ENCODE peak calls at places on chromosomes 6 and 20, in nine cellular contexts. One of them, this sample, is unnamed.

GRCh38 chr6:26197736-26198625 is 110.8 kb downstream of the HFE start:
- DNase-seq in GM03348: no peak
- DNase-seq in iPS-NIHi11: no peak
- DNase-seq in hypothalamus: no peak
- DNase-seq in NCI-H1092: peak
- DNase-seq in activated T-helper 2 cell treated with anti-CD3 and anti-CD28 coated beads, Interferon-gamma antibody, Interleukin-2, Interleukin-4, amounts not matched to agents 10 μg/mL and 5 μg/mL and 100 μg/mL, durations not matched to agents 14 hours and 24 hours and 36 hours: peak
- DNase-seq in HT-29: peak
- DNase-seq in ELR: peak
- DNase-seq in occipital lobe: no peak
- DNase-seq in this sample: no peak

GRCh38 chr20:37396520-37397075 is 50.7 kb downstream of the SRC start:
- DNase-seq in HT-29: no peak
- DNase-seq in GM03348: no peak
- DNase-seq in NCI-H1092: peak
- DNase-seq in occipital lobe: no peak
- DNase-seq in ELR: no peak
- DNase-seq in iPS-NIHi11: peak
- DNase-seq in hypothalamus: no peak
- DNase-seq in activated T-helper 2 cell treated with anti-CD3 and anti-CD28 coated beads, Interferon-gamma antibody, Interleukin-2, Interleukin-4, amounts not matched to agents 10 μg/mL and 5 μg/mL and 100 μg/mL, durations not matched to agents 14 hours and 24 hours and 36 hours: no peak
- DNase-seq in this sample: peak

GRCh38 chr6:71107935-71108420 is 151.1 kb upstream of the B3GAT2 start:
- DNase-seq in ELR: peak
- DNase-seq in hypothalamus: no peak
- DNase-seq in iPS-NIHi11: no peak
- DNase-seq in HT-29: no peak
- DNase-seq in NCI-H1092: no peak
- DNase-seq in GM03348: peak
- DNase-seq in occipital lobe: no peak
- DNase-seq in activated T-helper 2 cell treated with anti-CD3 and anti-CD28 coated beads, Interferon-gamma antibody, Interleukin-2, Interleukin-4, amounts not matched to agents 10 μg/mL and 5 μg/mL and 100 μg/mL, durations not matched to agents 14 hours and 24 hours and 36 hours: no peak
- DNase-seq in this sample: peak

GRCh38 chr6:12649325-12649724 is 67.2 kb upstream of the PHACTR1 start:
- DNase-seq in GM03348: no peak
- DNase-seq in hypothalamus: no peak
- DNase-seq in iPS-NIHi11: no peak
- DNase-seq in NCI-H1092: no peak
- DNase-seq in occipital lobe: no peak
- DNase-seq in activated T-helper 2 cell treated with anti-CD3 and anti-CD28 coated beads, Interferon-gamma antibody, Interleukin-2, Interleukin-4, amounts not matched to agents 10 μg/mL and 5 μg/mL and 100 μg/mL, durations not matched to agents 14 hours and 24 hours and 36 hours: no peak
- DNase-seq in HT-29: no peak
- DNase-seq in ELR: no peak
- DNase-seq in this sample: no peak

GRCh38 chr6:3795836-3796395 is 44.4 kb upstream of the PXDC1 start:
- DNase-seq in activated T-helper 2 cell treated with anti-CD3 and anti-CD28 coated beads, Interferon-gamma antibody, Interleukin-2, Interleukin-4, amounts not matched to agents 10 μg/mL and 5 μg/mL and 100 μg/mL, durations not matched to agents 14 hours and 24 hours and 36 hours: no peak
- DNase-seq in occipital lobe: peak
- DNase-seq in ELR: no peak
- DNase-seq in GM03348: no peak
- DNase-seq in HT-29: no peak
- DNase-seq in iPS-NIHi11: no peak
- DNase-seq in hypothalamus: no peak
- DNase-seq in NCI-H1092: no peak
- DNase-seq in this sample: no peak

GRCh38 chr6:13163161-13163944 is 165.0 kb downstream of the TBC1D7 start:
- DNase-seq in GM03348: no peak
- DNase-seq in HT-29: no peak
- DNase-seq in occipital lobe: no peak
- DNase-seq in hypothalamus: no peak
- DNase-seq in iPS-NIHi11: no peak
- DNase-seq in activated T-helper 2 cell treated with anti-CD3 and anti-CD28 coated beads, Interferon-gamma antibody, Interleukin-2, Interleukin-4, amounts not matched to agents 10 μg/mL and 5 μg/mL and 100 μg/mL, durations not matched to agents 14 hours and 24 hours and 36 hours: no peak
- DNase-seq in ELR: no peak
- DNase-seq in NCI-H1092: no peak
- DNase-seq in this sample: no peak

GRCh38 chr6:130252527-130253237 is 29.9 kb upstream of the SAMD3 start:
- DNase-seq in hypothalamus: no peak
- DNase-seq in GM03348: no peak
- DNase-seq in ELR: no peak
- DNase-seq in HT-29: no peak
- DNase-seq in iPS-NIHi11: no peak
- DNase-seq in NCI-H1092: no peak
- DNase-seq in activated T-helper 2 cell treated with anti-CD3 and anti-CD28 coated beads, Interferon-gamma antibody, Interleukin-2, Interleukin-4, amounts not matched to agents 10 μg/mL and 5 μg/mL and 100 μg/mL, durations not matched to agents 14 hours and 24 hours and 36 hours: no peak
- DNase-seq in occipital lobe: no peak
- DNase-seq in this sample: no peak

GRCh38 chr6:129598244-129599187 is 111.5 kb downstream of the ARHGAP18 start:
- DNase-seq in HT-29: peak
- DNase-seq in hypothalamus: no peak
- DNase-seq in ELR: peak
- DNase-seq in occipital lobe: no peak
- DNase-seq in activated T-helper 2 cell treated with anti-CD3 and anti-CD28 coated beads, Interferon-gamma antibody, Interleukin-2, Interleukin-4, amounts not matched to agents 10 μg/mL and 5 μg/mL and 100 μg/mL, durations not matched to agents 14 hours and 24 hours and 36 hours: no peak
- DNase-seq in NCI-H1092: peak
- DNase-seq in iPS-NIHi11: peak
- DNase-seq in GM03348: peak
- DNase-seq in this sample: peak

GRCh38 chr6:100426241-100426640 is 38.5 kb downstream of the SIM1 start:
- DNase-seq in occipital lobe: no peak
- DNase-seq in iPS-NIHi11: no peak
- DNase-seq in NCI-H1092: no peak
- DNase-seq in activated T-helper 2 cell treated with anti-CD3 and anti-CD28 coated beads, Interferon-gamma antibody, Interleukin-2, Interleukin-4, amounts not matched to agents 10 μg/mL and 5 μg/mL and 100 μg/mL, durations not matched to agents 14 hours and 24 hours and 36 hours: no peak
- DNase-seq in GM03348: no peak
- DNase-seq in HT-29: no peak
- DNase-seq in ELR: no peak
- DNase-seq in hypothalamus: no peak
- DNase-seq in this sample: no peak

GRCh38 chr6:128471907-128472306 is 48.5 kb downstream of the PTPRK start:
- DNase-seq in iPS-NIHi11: no peak
- DNase-seq in ELR: no peak
- DNase-seq in hypothalamus: no peak
- DNase-seq in GM03348: no peak
- DNase-seq in activated T-helper 2 cell treated with anti-CD3 and anti-CD28 coated beads, Interferon-gamma antibody, Interleukin-2, Interleukin-4, amounts not matched to agents 10 μg/mL and 5 μg/mL and 100 μg/mL, durations not matched to agents 14 hours and 24 hours and 36 hours: no peak
- DNase-seq in NCI-H1092: no peak
- DNase-seq in HT-29: no peak
- DNase-seq in occipital lobe: no peak
- DNase-seq in this sample: no peak

GRCh38 chr20:20755227-20755626 is 42.8 kb upstream of the RALGAPA2 start:
- DNase-seq in hypothalamus: no peak
- DNase-seq in GM03348: no peak
- DNase-seq in ELR: no peak
- DNase-seq in HT-29: no peak
- DNase-seq in activated T-helper 2 cell treated with anti-CD3 and anti-CD28 coated beads, Interferon-gamma antibody, Interleukin-2, Interleukin-4, amounts not matched to agents 10 μg/mL and 5 μg/mL and 100 μg/mL, durations not matched to agents 14 hours and 24 hours and 36 hours: no peak
- DNase-seq in NCI-H1092: no peak
- DNase-seq in iPS-NIHi11: no peak
- DNase-seq in occipital lobe: no peak
- DNase-seq in this sample: no peak

GRCh38 chr6:14734052-14734415 is 511.8 kb upstream of the JARID2 start:
- DNase-seq in ELR: no peak
- DNase-seq in iPS-NIHi11: no peak
- DNase-seq in NCI-H1092: no peak
- DNase-seq in hypothalamus: no peak
- DNase-seq in GM03348: no peak
- DNase-seq in HT-29: no peak
- DNase-seq in occipital lobe: no peak
- DNase-seq in activated T-helper 2 cell treated with anti-CD3 and anti-CD28 coated beads, Interferon-gamma antibody, Interleukin-2, Interleukin-4, amounts not matched to agents 10 μg/mL and 5 μg/mL and 100 μg/mL, durations not matched to agents 14 hours and 24 hours and 36 hours: no peak
- DNase-seq in this sample: no peak

GRCh38 chr20:40980828-40981310 is 47.8 kb upstream of the TOP1 start:
- DNase-seq in occipital lobe: no peak
- DNase-seq in hypothalamus: no peak
- DNase-seq in ELR: no peak
- DNase-seq in HT-29: no peak
- DNase-seq in GM03348: no peak
- DNase-seq in iPS-NIHi11: no peak
- DNase-seq in NCI-H1092: no peak
- DNase-seq in activated T-helper 2 cell treated with anti-CD3 and anti-CD28 coated beads, Interferon-gamma antibody, Interleukin-2, Interleukin-4, amounts not matched to agents 10 μg/mL and 5 μg/mL and 100 μg/mL, durations not matched to agents 14 hours and 24 hours and 36 hours: no peak
- DNase-seq in this sample: no peak

GRCh38 chr20:39862613-39863012 is 826.4 kb downstream of the MAFB start:
- DNase-seq in NCI-H1092: no peak
- DNase-seq in hypothalamus: no peak
- DNase-seq in iPS-NIHi11: no peak
- DNase-seq in occipital lobe: no peak
- DNase-seq in ELR: no peak
- DNase-seq in activated T-helper 2 cell treated with anti-CD3 and anti-CD28 coated beads, Interferon-gamma antibody, Interleukin-2, Interleukin-4, amounts not matched to agents 10 μg/mL and 5 μg/mL and 100 μg/mL, durations not matched to agents 14 hours and 24 hours and 36 hours: no peak
- DNase-seq in GM03348: no peak
- DNase-seq in HT-29: no peak
- DNase-seq in this sample: no peak

GRCh38 chr20:2708073-2708415 is 15.5 kb downstream of the EBF4 start:
- DNase-seq in HT-29: no peak
- DNase-seq in iPS-NIHi11: no peak
- DNase-seq in activated T-helper 2 cell treated with anti-CD3 and anti-CD28 coated beads, Interferon-gamma antibody, Interleukin-2, Interleukin-4, amounts not matched to agents 10 μg/mL and 5 μg/mL and 100 μg/mL, durations not matched to agents 14 hours and 24 hours and 36 hours: no peak
- DNase-seq in ELR: no peak
- DNase-seq in GM03348: no peak
- DNase-seq in NCI-H1092: peak
- DNase-seq in occipital lobe: no peak
- DNase-seq in hypothalamus: no peak
- DNase-seq in this sample: no peak

GRCh38 chr6:130372786-130373185 is 7.0 kb downstream of the TMEM200A start:
- DNase-seq in activated T-helper 2 cell treated with anti-CD3 and anti-CD28 coated beads, Interferon-gamma antibody, Interleukin-2, Interleukin-4, amounts not matched to agents 10 μg/mL and 5 μg/mL and 100 μg/mL, durations not matched to agents 14 hours and 24 hours and 36 hours: no peak
- DNase-seq in ELR: no peak
- DNase-seq in occipital lobe: no peak
- DNase-seq in NCI-H1092: no peak
- DNase-seq in GM03348: no peak
- DNase-seq in hypothalamus: no peak
- DNase-seq in HT-29: no peak
- DNase-seq in iPS-NIHi11: no peak
- DNase-seq in this sample: no peak

GRCh38 chr6:153001767-153002612 is 519 bp downstream of the MTRF1L start:
- DNase-seq in NCI-H1092: no peak
- DNase-seq in HT-29: peak
- DNase-seq in iPS-NIHi11: peak
- DNase-seq in ELR: peak
- DNase-seq in hypothalamus: no peak
- DNase-seq in GM03348: peak
- DNase-seq in activated T-helper 2 cell treated with anti-CD3 and anti-CD28 coated beads, Interferon-gamma antibody, Interleukin-2, Interleukin-4, amounts not matched to agents 10 μg/mL and 5 μg/mL and 100 μg/mL, durations not matched to agents 14 hours and 24 hours and 36 hours: no peak
- DNase-seq in occipital lobe: no peak
- DNase-seq in this sample: no peak

GRCh38 chr6:105459884-105460283 is 57.0 kb upstream of the PREP start:
- DNase-seq in hypothalamus: no peak
- DNase-seq in NCI-H1092: no peak
- DNase-seq in occipital lobe: no peak
- DNase-seq in ELR: peak
- DNase-seq in activated T-helper 2 cell treated with anti-CD3 and anti-CD28 coated beads, Interferon-gamma antibody, Interleukin-2, Interleukin-4, amounts not matched to agents 10 μg/mL and 5 μg/mL and 100 μg/mL, durations not matched to agents 14 hours and 24 hours and 36 hours: no peak
- DNase-seq in iPS-NIHi11: no peak
- DNase-seq in HT-29: no peak
- DNase-seq in GM03348: peak
- DNase-seq in this sample: no peak

GRCh38 chr6:147949981-147950622 is 392.5 kb upstream of the SASH1 start:
- DNase-seq in NCI-H1092: no peak
- DNase-seq in HT-29: no peak
- DNase-seq in GM03348: no peak
- DNase-seq in activated T-helper 2 cell treated with anti-CD3 and anti-CD28 coated beads, Interferon-gamma antibody, Interleukin-2, Interleukin-4, amounts not matched to agents 10 μg/mL and 5 μg/mL and 100 μg/mL, durations not matched to agents 14 hours and 24 hours and 36 hours: no peak
- DNase-seq in occipital lobe: no peak
- DNase-seq in ELR: peak
- DNase-seq in iPS-NIHi11: no peak
- DNase-seq in hypothalamus: no peak
- DNase-seq in this sample: no peak

GRCh38 chr6:28648878-28649375 is 123.2 kb downstream of the GPX5 start:
- DNase-seq in GM03348: peak
- DNase-seq in ELR: peak
- DNase-seq in activated T-helper 2 cell treated with anti-CD3 and anti-CD28 coated beads, Interferon-gamma antibody, Interleukin-2, Interleukin-4, amounts not matched to agents 10 μg/mL and 5 μg/mL and 100 μg/mL, durations not matched to agents 14 hours and 24 hours and 36 hours: no peak
- DNase-seq in occipital lobe: no peak
- DNase-seq in NCI-H1092: no peak
- DNase-seq in hypothalamus: no peak
- DNase-seq in HT-29: no peak
- DNase-seq in iPS-NIHi11: peak
- DNase-seq in this sample: no peak

GRCh38 chr6:39927159-39927558 is 7.1 kb downstream of the MOCS1 start:
- DNase-seq in activated T-helper 2 cell treated with anti-CD3 and anti-CD28 coated beads, Interferon-gamma antibody, Interleukin-2, Interleukin-4, amounts not matched to agents 10 μg/mL and 5 μg/mL and 100 μg/mL, durations not matched to agents 14 hours and 24 hours and 36 hours: no peak
- DNase-seq in NCI-H1092: no peak
- DNase-seq in HT-29: no peak
- DNase-seq in iPS-NIHi11: no peak
- DNase-seq in occipital lobe: no peak
- DNase-seq in GM03348: no peak
- DNase-seq in ELR: peak
- DNase-seq in hypothalamus: no peak
- DNase-seq in this sample: no peak

GRCh38 chr6:9398794-9399373 is 963.5 kb upstream of the SLC35B3 start:
- DNase-seq in iPS-NIHi11: no peak
- DNase-seq in HT-29: no peak
- DNase-seq in ELR: no peak
- DNase-seq in occipital lobe: peak
- DNase-seq in GM03348: no peak
- DNase-seq in NCI-H1092: no peak
- DNase-seq in hypothalamus: no peak
- DNase-seq in activated T-helper 2 cell treated with anti-CD3 and anti-CD28 coated beads, Interferon-gamma antibody, Interleukin-2, Interleukin-4, amounts not matched to agents 10 μg/mL and 5 μg/mL and 100 μg/mL, durations not matched to agents 14 hours and 24 hours and 36 hours: no peak
- DNase-seq in this sample: peak

GRCh38 chr6:496649-497048 is 105.1 kb downstream of the IRF4 start:
- DNase-seq in iPS-NIHi11: no peak
- DNase-seq in hypothalamus: no peak
- DNase-seq in ELR: no peak
- DNase-seq in NCI-H1092: no peak
- DNase-seq in occipital lobe: no peak
- DNase-seq in activated T-helper 2 cell treated with anti-CD3 and anti-CD28 coated beads, Interferon-gamma antibody, Interleukin-2, Interleukin-4, amounts not matched to agents 10 μg/mL and 5 μg/mL and 100 μg/mL, durations not matched to agents 14 hours and 24 hours and 36 hours: no peak
- DNase-seq in HT-29: no peak
- DNase-seq in GM03348: no peak
- DNase-seq in this sample: no peak

GRCh38 chr6:82072771-82073170 is 174.8 kb downstream of the IBTK start:
- DNase-seq in ELR: peak
- DNase-seq in activated T-helper 2 cell treated with anti-CD3 and anti-CD28 coated beads, Interferon-gamma antibody, Interleukin-2, Interleukin-4, amounts not matched to agents 10 μg/mL and 5 μg/mL and 100 μg/mL, durations not matched to agents 14 hours and 24 hours and 36 hours: no peak
- DNase-seq in hypothalamus: no peak
- DNase-seq in iPS-NIHi11: no peak
- DNase-seq in GM03348: peak
- DNase-seq in occipital lobe: no peak
- DNase-seq in NCI-H1092: peak
- DNase-seq in HT-29: no peak
- DNase-seq in this sample: no peak